ENCODE peak calls at places on chromosomes 2 and 18, in seven cellular contexts. E, Z, M, F, Q, V and W are unnamed samples.

GRCh38 chr18:25423760-25424159 is 71.8 kb upstream of the ZNF521 start:
- DNase-seq in E (no peak), Z (no peak), M (no peak), F (no peak), Q (no peak), V (no peak), W (no peak)

GRCh38 chr2:137287934-137288639 is 522.7 kb downstream of the THSD7B start:
- DNase-seq in E (no peak), Z (no peak), M (no peak), F (no peak), Q (no peak), V (no peak), W (no peak)

GRCh38 chr18:50194623-50195532 is at the start of gene MYO5B:
- DNase-seq in E (peak; percentile 85), Z (peak; percentile 44), M (peak; percentile 83), F (peak; percentile 21), Q (peak; percentile 5), V (no peak), W (peak; percentile 55)

GRCh38 chr2:67054725-67055124 is 342.4 kb upstream of the ETAA1 start:
- DNase-seq in E (no peak), Z (no peak), M (no peak), F (no peak), Q (no peak), V (no peak), W (no peak)

GRCh38 chr2:161123531-161124030 is 36.6 kb upstream of the TANK start:
- DNase-seq in E (no peak), Z (no peak), M (no peak), F (no peak), Q (no peak), V (no peak), W (no peak)

GRCh38 chr2:48699377-48699951 is 56.1 kb downstream of the LHCGR start:
- DNase-seq in E (no peak), Z (no peak), M (no peak), F (no peak), Q (no peak), V (no peak), W (no peak)

GRCh38 chr2:221779614-221780067 is 207.5 kb upstream of the EPHA4 start:
- DNase-seq in E (no peak), Z (no peak), M (no peak), F (no peak), Q (no peak), V (no peak), W (no peak)

GRCh38 chr2:102261467-102261866 is 49.9 kb upstream of the IL1RL1 start:
- DNase-seq in E (no peak), Z (no peak), M (no peak), F (no peak), Q (no peak), V (no peak), W (no peak)

GRCh38 chr18:76490701-76491171 is 4.3 kb downstream of the ZNF516 start:
- DNase-seq in E (peak; percentile 57), Z (no peak), M (peak; percentile 56), F (no peak), Q (no peak), V (peak; percentile 62), W (no peak)

GRCh38 chr2:191050640-191050987 is 36.6 kb upstream of the STAT1 start:
- DNase-seq in E (no peak), Z (no peak), M (no peak), F (no peak), Q (no peak), V (no peak), W (no peak)

GRCh38 chr2:74186038-74186437 is 7.4 kb upstream of the MOB1A start:
- DNase-seq in E (peak; percentile 67), Z (no peak), M (peak; percentile 71), F (no peak), Q (no peak), V (peak; percentile 99), W (no peak)

GRCh38 chr2:127170021-127170420 is 50.1 kb downstream of the CYP27C1 start:
- DNase-seq in E (no peak), Z (no peak), M (no peak), F (no peak), Q (no peak), V (no peak), W (no peak)